ENCODE peak calls at places on chromosomes 13 and 19, in five cellular contexts. G is M059J; P is brain microvascular endothelial cell; S is MV-4-11; O is activated CD8-positive, alpha-beta memory T cell treated with anti-CD3 and anti-CD28 coated beads for 1 hour. Y is an unnamed sample.

GRCh38 chr19:31096047-31096446 is 253.2 kb downstream of the TSHZ3 start:
- DNase-seq in G (no peak), S (no peak), O (no peak), P (no peak), Y (no peak)

GRCh38 chr19:55635334-55635717 is 5.5 kb upstream of the ZNF580 start:
- DNase-seq in G (no peak), P (no peak), O (no peak), S (no peak), Y (no peak)

GRCh38 chr13:97826421-97826965 is 127.0 kb upstream of the IPO5 start:
- DNase-seq in G (peak), O (no peak), P (no peak), S (no peak), Y (no peak)

GRCh38 chr19:44954649-44955499 is at the start of gene CLPTM1:
- DNase-seq in O (peak), P (peak), G (peak), S (peak), Y (peak)

GRCh38 chr19:2888739-2889224 is 11.9 kb upstream of the ZNF57 start:
- DNase-seq in G (no peak), O (peak), S (no peak), P (no peak), Y (no peak)

GRCh38 chr13:101552797-101553196 is 100.3 kb downstream of the ITGBL1 start:
- DNase-seq in O (no peak), S (no peak), P (peak), G (peak), Y (no peak)

GRCh38 chr19:16527971-16528521 is 14.2 kb downstream of the CHERP start:
- DNase-seq in O (no peak), P (no peak), S (peak), G (no peak), Y (no peak)

GRCh38 chr13:46124531-46124966 is 19.7 kb upstream of the CPB2 start:
- DNase-seq in O (no peak), S (peak), G (no peak), P (no peak), Y (no peak)

GRCh38 chr19:45424191-45425058 is 708 bp upstream of the ERCC1 start:
- DNase-seq in O (no peak), P (peak), G (peak), S (peak), Y (peak)

GRCh38 chr13:113938716-113939115 is 35.2 kb downstream of the C13orf46 start:
- DNase-seq in P (no peak), O (no peak), S (no peak), G (no peak), Y (no peak)

GRCh38 chr19:54653181-54653809 is 9.5 kb upstream of the LILRB4 start:
- DNase-seq in P (no peak), G (peak), S (peak), O (no peak), Y (no peak)

GRCh38 chr13:59490651-59491050 is 673.1 kb downstream of the DIAPH3 start:
- DNase-seq in O (no peak), G (no peak), P (no peak), S (no peak), Y (no peak)

GRCh38 chr13:44523176-44524017 is 52.7 kb downstream of the TSC22D1 start:
- DNase-seq in G (peak), O (no peak), S (no peak), P (peak), Y (peak)

GRCh38 chr13:113843864-113844556 is 19.9 kb downstream of the GAS6 start:
- DNase-seq in S (no peak), P (no peak), O (no peak), G (no peak), Y (no peak)